ENCODE peak calls at places on chromosomes 2 and 18, in four cellular contexts. L, O, M and I are unnamed samples.

GRCh38 chr2:170090229-170090628 is 87.7 kb upstream of the MYO3B start:
- DNase-seq in L (no peak), O (no peak), M (no peak), I (no peak)

GRCh38 chr2:196783431-196784094 is 15.9 kb downstream of the GTF3C3 start:
- DNase-seq in L (peak; percentile 80), O (no peak), M (no peak), I (peak; percentile 66)

GRCh38 chr2:208285853-208286252 is 19.8 kb downstream of the PIKFYVE start:
- DNase-seq in L (no peak), O (no peak), M (no peak), I (no peak)

GRCh38 chr2:152385718-152386117 is 50.7 kb downstream of the FMNL2 start:
- DNase-seq in L (no peak), O (no peak), M (no peak), I (no peak)

GRCh38 chr2:232327089-232328037 is 51.2 kb upstream of the ALPP start:
- DNase-seq in L (peak; percentile 42), O (peak; percentile 65), M (peak; percentile 96), I (peak; percentile 55)

GRCh38 chr2:200077838-200078237 is 122.5 kb downstream of the MAIP1 start:
- DNase-seq in L (peak; percentile 76), O (no peak), M (no peak), I (peak; percentile 68)

GRCh38 chr18:11005528-11005927 is 143.8 kb downstream of the PIEZO2 start:
- DNase-seq in L (peak; percentile 73), O (no peak), M (no peak), I (peak; percentile 82)

GRCh38 chr2:195898505-195898904 is 170.1 kb downstream of the DNAH7 start:
- DNase-seq in L (peak; percentile 98), O (peak; percentile 8), M (no peak), I (peak; percentile 100)

GRCh38 chr2:216804357-216805350 is 55.2 kb downstream of the TNP1 start:
- DNase-seq in L (no peak), O (no peak), M (no peak), I (no peak)

GRCh38 chr2:126916744-126917143 is 18.1 kb downstream of the TEX51 start:
- DNase-seq in L (no peak), O (no peak), M (no peak), I (no peak)

GRCh38 chr2:141557329-141558098 is 573.3 kb downstream of the LRP1B start:
- DNase-seq in L (peak; percentile 71), O (no peak), M (no peak), I (peak; percentile 95)